ENCODE peak calls at places on chromosome 3, in nine cellular contexts. Q is OCI-LY7, T is astrocyte of the spinal cord, Y is fibroblast of villous mesenchyme, G is colonic mucosa, Z is GM12878, N is A549, D is upper lobe of right lung, U is AG10803. O is an unnamed sample.

GRCh38 chr3:59573911-59574310 is 524.1 kb upstream of the CFAP20DC start:
- DNase-seq in Q (no peak), T (peak), Y (peak), G (peak), Z (no peak), N (no peak), D (no peak), U (peak), O (peak)

GRCh38 chr3:71217640-71218222 is 365.8 kb downstream of the FOXP1 start:
- DNase-seq in Q (no peak), T (no peak), Y (no peak), G (no peak), Z (no peak), N (no peak), D (no peak), U (no peak), O (no peak)

GRCh38 chr3:15148614-15149013 is 49.7 kb upstream of the RBSN start:
- DNase-seq in Q (peak), T (no peak), Y (no peak), G (no peak), Z (no peak), N (peak), D (no peak), U (no peak), O (no peak)

GRCh38 chr3:94420941-94421340 is 358.1 kb downstream of the NSUN3 start:
- DNase-seq in Q (no peak), T (peak), Y (no peak), G (no peak), Z (no peak), N (no peak), D (no peak), U (no peak), O (peak)

GRCh38 chr3:31227152-31227581 is 305.6 kb upstream of the STT3B start:
- DNase-seq in Q (peak), T (no peak), Y (no peak), G (no peak), Z (peak), N (no peak), D (no peak), U (no peak), O (no peak)

GRCh38 chr3:173396191-173397041 is 1.1 kb upstream of the NLGN1 start:
- DNase-seq in Q (no peak), T (peak), Y (peak), G (peak), Z (no peak), N (no peak), D (no peak), U (no peak), O (no peak)

GRCh38 chr3:181417748-181418147 is 294.0 kb upstream of the SOX2 start:
- DNase-seq in Q (no peak), T (peak), Y (no peak), G (no peak), Z (no peak), N (no peak), D (no peak), U (no peak), O (no peak)

GRCh38 chr3:120673116-120673515 is 8.9 kb downstream of the HGD start:
- DNase-seq in Q (no peak), T (no peak), Y (no peak), G (no peak), Z (no peak), N (no peak), D (no peak), U (no peak), O (no peak)

GRCh38 chr3:65604863-65605526 is 433.7 kb downstream of the MAGI1 start:
- DNase-seq in Q (no peak), T (peak), Y (peak), G (no peak), Z (no peak), N (no peak), D (no peak), U (peak), O (peak)

GRCh38 chr3:119120480-119120879 is 25.5 kb upstream of the TEX55 start:
- DNase-seq in Q (no peak), T (no peak), Y (no peak), G (no peak), Z (no peak), N (no peak), D (no peak), U (no peak), O (no peak)

GRCh38 chr3:176933704-176934103 is 263.6 kb downstream of the TBL1XR1 start:
- DNase-seq in Q (no peak), T (no peak), Y (no peak), G (no peak), Z (no peak), N (no peak), D (no peak), U (no peak), O (no peak)

GRCh38 chr3:72340476-72341379 is 507.5 kb downstream of the SHQ1 start:
- DNase-seq in Q (no peak), T (no peak), Y (peak), G (no peak), Z (peak), N (no peak), D (no peak), U (no peak), O (no peak)

GRCh38 chr3:171876651-171877272 is 33.6 kb downstream of the TMEM212 start:
- DNase-seq in Q (no peak), T (peak), Y (peak), G (no peak), Z (no peak), N (no peak), D (no peak), U (peak), O (peak)

GRCh38 chr3:41297750-41298149 is 98.4 kb downstream of the CTNNB1 start:
- DNase-seq in Q (no peak), T (no peak), Y (no peak), G (no peak), Z (no peak), N (no peak), D (no peak), U (no peak), O (no peak)

GRCh38 chr3:39187372-39188155 is 4.8 kb downstream of the XIRP1 start:
- DNase-seq in Q (no peak), T (no peak), Y (no peak), G (no peak), Z (no peak), N (no peak), D (no peak), U (no peak), O (no peak)

GRCh38 chr3:105593315-105593714 is 226.6 kb downstream of the ALCAM start:
- DNase-seq in Q (no peak), T (no peak), Y (no peak), G (no peak), Z (no peak), N (no peak), D (no peak), U (no peak), O (no peak)

GRCh38 chr3:117692416-117692995 is 982.9 kb downstream of the TUSC7 start:
- DNase-seq in Q (no peak), T (peak), Y (no peak), G (no peak), Z (no peak), N (no peak), D (no peak), U (peak), O (no peak)

GRCh38 chr3:158103956-158104338 is 2.3 kb downstream of the SHOX2 start:
- DNase-seq in Q (no peak), T (no peak), Y (no peak), G (no peak), Z (no peak), N (no peak), D (no peak), U (peak), O (no peak)
- H3K4me3 ChIP-seq in Q (no peak), T (no peak), Y (no peak), G (no peak), Z (peak), N (no peak), D (no peak), U (peak), O (no peak)

DNA sequence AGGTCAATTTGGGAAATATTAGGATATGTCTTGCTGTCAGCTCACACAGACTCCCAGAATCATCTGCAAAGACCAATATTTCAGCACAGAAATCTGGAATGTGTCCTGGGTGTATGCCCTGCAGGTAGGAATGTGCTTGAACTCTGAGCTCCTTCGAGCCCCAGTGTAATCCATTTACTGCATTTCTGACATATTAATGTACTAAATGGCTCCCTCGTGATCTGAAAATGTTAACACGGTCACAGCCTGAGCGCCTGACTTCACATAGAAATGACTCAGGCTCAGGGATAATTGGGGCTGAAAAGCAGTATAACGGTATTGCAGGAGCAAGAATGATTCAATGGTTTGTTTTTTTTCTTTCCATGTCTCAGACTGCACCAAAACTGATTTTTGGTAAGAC is 50.0 kb downstream of the DCLK3 start:
- DNase-seq in Q (no peak), T (peak), Y (no peak), G (no peak), Z (no peak), N (no peak), D (no peak), U (peak), O (no peak)
- TF ChIP-seq CTCF in Q (no peak), T (no peak), Y (no peak), G (no peak), Z (no peak), N (no peak), D (no peak), U (peak), O (no peak)

DNA sequence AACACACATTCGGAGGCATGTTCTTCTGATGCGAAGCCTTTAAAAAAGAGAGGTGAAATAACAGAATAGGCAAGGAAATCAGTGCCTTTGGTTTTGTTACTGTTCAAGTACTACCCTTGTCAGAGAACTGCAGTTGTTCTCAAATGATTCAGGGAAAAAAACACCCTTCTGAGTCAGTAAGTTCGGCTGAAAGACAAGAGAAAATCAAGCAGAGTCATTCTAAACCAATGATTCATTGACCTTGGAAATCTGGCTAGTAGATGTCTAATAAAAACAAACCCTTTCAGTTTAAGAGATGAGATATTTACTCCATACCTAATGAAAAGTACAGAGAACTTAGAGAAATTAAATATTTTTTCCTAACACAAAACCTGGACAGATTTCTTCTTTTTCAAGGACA is 72.7 kb upstream of the ABI3BP start:
- DNase-seq in Q (no peak), T (peak), Y (peak), G (no peak), Z (no peak), N (peak), D (no peak), U (peak), O (peak)
- H3K4me3 ChIP-seq in Q (no peak), T (no peak), Y (no peak), G (no peak), Z (no peak), N (no peak), D (no peak), U (no peak), O (no peak)

GRCh38 chr3:18562364-18563154 is 137.4 kb upstream of the SATB1 start:
- DNase-seq in Q (no peak), T (no peak), Y (no peak), G (no peak), Z (no peak), N (no peak), D (no peak), U (no peak), O (no peak)
- TF ChIP-seq CTCF in Q (no peak), T (no peak), Y (no peak), G (no peak), Z (no peak), N (no peak), D (no peak), U (no peak), O (no peak)

GRCh38 chr3:23637339-23637738 is 168.4 kb upstream of the UBE2E1 start:
- DNase-seq in Q (no peak), T (no peak), Y (no peak), G (no peak), Z (no peak), N (no peak), D (no peak), U (no peak), O (no peak)

GRCh38 chr3:23629181-23629893 is 176.4 kb upstream of the UBE2E1 start:
- DNase-seq in Q (no peak), T (peak), Y (peak), G (peak), Z (no peak), N (no peak), D (no peak), U (peak), O (peak)

GRCh38 chr3:23633261-23633960 is 172.3 kb upstream of the UBE2E1 start:
- DNase-seq in Q (no peak), T (no peak), Y (no peak), G (no peak), Z (no peak), N (no peak), D (no peak), U (no peak), O (no peak)
- H3K4me3 ChIP-seq in Q (no peak), T (no peak), Y (no peak), G (no peak), Z (no peak), N (no peak), D (no peak), U (no peak), O (no peak)

GRCh38 chr3:37833790-37834189 is 27.9 kb upstream of the CTDSPL start:
- DNase-seq in Q (no peak), T (no peak), Y (no peak), G (no peak), Z (no peak), N (peak), D (no peak), U (no peak), O (no peak)
- TF ChIP-seq CTCF in Q (no peak), T (no peak), Y (peak), G (no peak), Z (peak), N (peak), D (peak), U (no peak), O (no peak)

GRCh38 chr3:43285644-43286043 is 696 bp upstream of the SNRK start:
- DNase-seq in Q (no peak), T (no peak), Y (no peak), G (peak), Z (no peak), N (no peak), D (no peak), U (no peak), O (no peak)
- H3K4me3 ChIP-seq in Q (peak), T (peak), Y (no peak), G (peak), Z (no peak), N (peak), D (peak), U (no peak), O (peak)

O was measured in astrocyte of the cerebellum.